ENCODE peak calls at places on chromosome 1, in eight cellular contexts. One of them, this sample, is unnamed. For H3K36me3, the result is how much of the 10 kb centered on the place peaks cover.

GRCh38 chr1:55375617-55376258 is 160.6 kb upstream of the USP24 start:
- ATAC-seq in lower lobe of right lung: peak
- ATAC-seq in PC-3: peak
- ATAC-seq in right lobe of liver: peak
- ATAC-seq in Panc1: peak
- ATAC-seq in heart left ventricle: no peak
- ATAC-seq in K562: peak
- ATAC-seq in psoas muscle: peak
- ATAC-seq in this sample: no peak

GRCh38 chr1:198771562-198772153 is 132.8 kb downstream of the PTPRC start:
- ATAC-seq in K562: peak
- ATAC-seq in right lobe of liver: no peak
- ATAC-seq in lower lobe of right lung: no peak
- ATAC-seq in psoas muscle: no peak
- ATAC-seq in Panc1: no peak
- ATAC-seq in PC-3: no peak
- ATAC-seq in heart left ventricle: no peak
- ATAC-seq in this sample: no peak

GRCh38 chr1:5949074-5949760 is 43.0 kb downstream of the NPHP4 start:
- ATAC-seq in lower lobe of right lung: no peak
- ATAC-seq in Panc1: no peak
- ATAC-seq in psoas muscle: no peak
- ATAC-seq in right lobe of liver: peak
- ATAC-seq in PC-3: peak
- ATAC-seq in K562: peak
- ATAC-seq in heart left ventricle: no peak
- ATAC-seq in this sample: no peak

GRCh38 chr1:182877842-182878241 is 38.7 kb downstream of the DHX9 start:
- ATAC-seq in PC-3: no peak
- ATAC-seq in psoas muscle: no peak
- ATAC-seq in right lobe of liver: no peak
- ATAC-seq in K562: no peak
- ATAC-seq in lower lobe of right lung: no peak
- ATAC-seq in Panc1: no peak
- ATAC-seq in heart left ventricle: no peak
- ATAC-seq in this sample: no peak

GRCh38 chr1:228830954-228831481 is 95.7 kb downstream of the RHOU start:
- ATAC-seq in psoas muscle: no peak
- ATAC-seq in right lobe of liver: peak
- ATAC-seq in heart left ventricle: no peak
- ATAC-seq in K562: no peak
- ATAC-seq in lower lobe of right lung: no peak
- ATAC-seq in Panc1: peak
- ATAC-seq in PC-3: peak
- ATAC-seq in this sample: no peak

GRCh38 chr1:42937836-42938595 is 20.7 kb downstream of the SLC2A1 start:
- ATAC-seq in PC-3: peak
- ATAC-seq in lower lobe of right lung: no peak
- ATAC-seq in right lobe of liver: no peak
- ATAC-seq in heart left ventricle: no peak
- ATAC-seq in K562: no peak
- ATAC-seq in psoas muscle: no peak
- ATAC-seq in Panc1: no peak
- ATAC-seq in this sample: no peak

GRCh38 chr1:39876136-39876535 is 7.2 kb downstream of the TRIT1 start:
- ATAC-seq in heart left ventricle: no peak
- ATAC-seq in right lobe of liver: no peak
- ATAC-seq in psoas muscle: no peak
- ATAC-seq in lower lobe of right lung: no peak
- ATAC-seq in K562: no peak
- ATAC-seq in PC-3: no peak
- ATAC-seq in Panc1: no peak
- ATAC-seq in this sample: no peak

GRCh38 chr1:246427611-246428010 is 79.5 kb downstream of the SMYD3 start:
- ATAC-seq in psoas muscle: no peak
- ATAC-seq in lower lobe of right lung: no peak
- ATAC-seq in Panc1: no peak
- ATAC-seq in heart left ventricle: no peak
- ATAC-seq in PC-3: peak
- ATAC-seq in K562: no peak
- ATAC-seq in right lobe of liver: no peak
- ATAC-seq in this sample: no peak

GRCh38 chr1:78223417-78224215 is 177.8 kb downstream of the GIPC2 start:
- ATAC-seq in right lobe of liver: peak
- ATAC-seq in K562: no peak
- ATAC-seq in heart left ventricle: no peak
- ATAC-seq in psoas muscle: no peak
- ATAC-seq in PC-3: no peak
- ATAC-seq in Panc1: no peak
- ATAC-seq in lower lobe of right lung: peak
- ATAC-seq in this sample: no peak

GRCh38 chr1:119286587-119287181 is 81.9 kb upstream of the HAO2 start:
- ATAC-seq in right lobe of liver: peak
- ATAC-seq in K562: peak
- ATAC-seq in Panc1: peak
- ATAC-seq in heart left ventricle: no peak
- ATAC-seq in PC-3: peak
- ATAC-seq in psoas muscle: peak
- ATAC-seq in lower lobe of right lung: no peak
- ATAC-seq in this sample: no peak

GRCh38 chr1:92537333-92537884 is 50.7 kb upstream of the GFI1 start:
- ATAC-seq in K562: no peak
- ATAC-seq in psoas muscle: no peak
- ATAC-seq in PC-3: no peak
- ATAC-seq in heart left ventricle: no peak
- ATAC-seq in lower lobe of right lung: no peak
- ATAC-seq in right lobe of liver: peak
- ATAC-seq in Panc1: no peak
- ATAC-seq in this sample: no peak

GRCh38 chr1:97986041-97987005 is 65.5 kb upstream of the DPYD start:
- ATAC-seq in heart left ventricle: no peak
- ATAC-seq in psoas muscle: no peak
- ATAC-seq in lower lobe of right lung: no peak
- ATAC-seq in Panc1: no peak
- ATAC-seq in PC-3: peak
- ATAC-seq in right lobe of liver: no peak
- ATAC-seq in K562: no peak
- ATAC-seq in this sample: no peak

GRCh38 chr1:31522556-31522845 is 53.8 kb upstream of the TINAGL1 start:
- ATAC-seq in psoas muscle: no peak
- ATAC-seq in right lobe of liver: no peak
- ATAC-seq in lower lobe of right lung: no peak
- ATAC-seq in Panc1: no peak
- ATAC-seq in heart left ventricle: no peak
- ATAC-seq in K562: no peak
- ATAC-seq in PC-3: no peak
- ATAC-seq in this sample: no peak

GRCh38 chr1:111227434-111227833 is at the start of gene CHI3L2:
- ATAC-seq in right lobe of liver: no peak
- ATAC-seq in heart left ventricle: no peak
- ATAC-seq in K562: no peak
- ATAC-seq in Panc1: no peak
- ATAC-seq in lower lobe of right lung: peak
- ATAC-seq in PC-3: no peak
- ATAC-seq in psoas muscle: peak
- ATAC-seq in this sample: peak

GRCh38 chr1:110548381-110548780 is 29.4 kb upstream of the KCNA10 start:
- ATAC-seq in PC-3: peak
- ATAC-seq in psoas muscle: no peak
- ATAC-seq in K562: peak
- ATAC-seq in lower lobe of right lung: no peak
- ATAC-seq in right lobe of liver: peak
- ATAC-seq in heart left ventricle: no peak
- ATAC-seq in Panc1: peak
- ATAC-seq in this sample: no peak

GRCh38 chr1:64839270-64839669 is 94.4 kb downstream of the RAVER2 start:
- ATAC-seq in Panc1: no peak
- ATAC-seq in psoas muscle: peak
- ATAC-seq in PC-3: no peak
- ATAC-seq in right lobe of liver: peak
- ATAC-seq in heart left ventricle: no peak
- ATAC-seq in K562: no peak
- ATAC-seq in lower lobe of right lung: no peak
- ATAC-seq in this sample: no peak

GRCh38 chr1:64836792-64837191 is 91.9 kb downstream of the RAVER2 start:
- ATAC-seq in PC-3: no peak
- ATAC-seq in K562: no peak
- ATAC-seq in Panc1: no peak
- ATAC-seq in right lobe of liver: no peak
- ATAC-seq in psoas muscle: no peak
- ATAC-seq in lower lobe of right lung: no peak
- ATAC-seq in heart left ventricle: no peak
- ATAC-seq in this sample: no peak

GRCh38 chr1:64838486-64838885 is 93.6 kb downstream of the RAVER2 start:
- ATAC-seq in PC-3: no peak
- ATAC-seq in Panc1: no peak
- ATAC-seq in lower lobe of right lung: no peak
- ATAC-seq in heart left ventricle: no peak
- ATAC-seq in K562: no peak
- ATAC-seq in psoas muscle: no peak
- ATAC-seq in right lobe of liver: peak
- ATAC-seq in this sample: no peak

GRCh38 chr1:64839732-64840405 is 95.0 kb downstream of the RAVER2 start:
- ATAC-seq in right lobe of liver: no peak
- ATAC-seq in PC-3: no peak
- ATAC-seq in lower lobe of right lung: no peak
- ATAC-seq in psoas muscle: peak
- ATAC-seq in heart left ventricle: no peak
- ATAC-seq in K562: no peak
- ATAC-seq in Panc1: no peak
- ATAC-seq in this sample: no peak

DNA sequence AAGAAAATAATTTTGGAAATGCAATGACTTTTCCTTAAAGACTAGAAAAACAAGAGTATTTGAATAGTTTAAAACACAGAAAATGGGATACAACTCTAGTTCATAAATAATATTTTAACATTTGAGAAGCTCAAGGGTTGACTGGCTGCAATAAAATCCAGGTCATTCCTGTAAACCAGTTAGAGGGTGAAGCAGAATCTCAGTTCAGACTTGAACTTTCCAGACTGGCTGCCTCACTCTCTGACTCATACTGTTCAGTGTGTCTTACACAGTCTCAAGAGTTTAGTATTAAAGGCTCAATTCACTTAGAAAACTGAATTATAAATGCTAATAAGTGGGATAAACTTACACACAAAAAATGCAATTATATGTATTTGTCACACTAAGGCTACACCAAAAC is 89.9 kb downstream of the RAVER2 start:
- ATAC-seq in K562: no peak
- ATAC-seq in heart left ventricle: no peak
- ATAC-seq in psoas muscle: peak
- ATAC-seq in PC-3: peak
- ATAC-seq in Panc1: no peak
- ATAC-seq in lower lobe of right lung: no peak
- ATAC-seq in right lobe of liver: no peak
- ATAC-seq in this sample: no peak
- H3K36me3 ChIP-seq in K562: half or more
- H3K36me3 ChIP-seq in heart left ventricle: half or more
- H3K36me3 ChIP-seq in psoas muscle: under half
- H3K36me3 ChIP-seq in PC-3: under half
- H3K36me3 ChIP-seq in Panc1: under half
- H3K36me3 ChIP-seq in lower lobe of right lung: half or more
- H3K36me3 ChIP-seq in right lobe of liver: half or more
- H3K36me3 ChIP-seq in this sample: under half

GRCh38 chr1:179092896-179093461 is 11.1 kb downstream of the TOR3A start:
- ATAC-seq in lower lobe of right lung: no peak
- ATAC-seq in psoas muscle: no peak
- ATAC-seq in right lobe of liver: no peak
- ATAC-seq in PC-3: no peak
- ATAC-seq in K562: no peak
- ATAC-seq in Panc1: no peak
- ATAC-seq in heart left ventricle: no peak
- ATAC-seq in this sample: no peak
- H3K36me3 ChIP-seq in lower lobe of right lung: half or more
- H3K36me3 ChIP-seq in psoas muscle: under half
- H3K36me3 ChIP-seq in right lobe of liver: under half
- H3K36me3 ChIP-seq in PC-3: under half
- H3K36me3 ChIP-seq in K562: half or more
- H3K36me3 ChIP-seq in Panc1: under half
- H3K36me3 ChIP-seq in heart left ventricle: half or more
- H3K36me3 ChIP-seq in this sample: half or more

GRCh38 chr1:1756661-1757421 is 21.4 kb downstream of the NADK start:
- ATAC-seq in heart left ventricle: no peak
- ATAC-seq in Panc1: no peak
- ATAC-seq in lower lobe of right lung: no peak
- ATAC-seq in right lobe of liver: no peak
- ATAC-seq in K562: no peak
- ATAC-seq in PC-3: no peak
- ATAC-seq in psoas muscle: no peak
- ATAC-seq in this sample: no peak

GRCh38 chr1:1754051-1754815 is 24.0 kb downstream of the NADK start:
- ATAC-seq in K562: no peak
- ATAC-seq in psoas muscle: no peak
- ATAC-seq in heart left ventricle: no peak
- ATAC-seq in lower lobe of right lung: no peak
- ATAC-seq in Panc1: no peak
- ATAC-seq in right lobe of liver: no peak
- ATAC-seq in PC-3: no peak
- ATAC-seq in this sample: no peak

GRCh38 chr1:1757422-1758058 is 20.7 kb downstream of the NADK start:
- ATAC-seq in PC-3: no peak
- ATAC-seq in K562: no peak
- ATAC-seq in psoas muscle: no peak
- ATAC-seq in lower lobe of right lung: no peak
- ATAC-seq in Panc1: no peak
- ATAC-seq in heart left ventricle: no peak
- ATAC-seq in right lobe of liver: peak
- ATAC-seq in this sample: no peak

GRCh38 chr1:1755426-1755825 is 22.8 kb downstream of the NADK start:
- ATAC-seq in right lobe of liver: no peak
- ATAC-seq in lower lobe of right lung: no peak
- ATAC-seq in K562: no peak
- ATAC-seq in PC-3: no peak
- ATAC-seq in Panc1: no peak
- ATAC-seq in psoas muscle: no peak
- ATAC-seq in heart left ventricle: no peak
- ATAC-seq in this sample: no peak

DNA sequence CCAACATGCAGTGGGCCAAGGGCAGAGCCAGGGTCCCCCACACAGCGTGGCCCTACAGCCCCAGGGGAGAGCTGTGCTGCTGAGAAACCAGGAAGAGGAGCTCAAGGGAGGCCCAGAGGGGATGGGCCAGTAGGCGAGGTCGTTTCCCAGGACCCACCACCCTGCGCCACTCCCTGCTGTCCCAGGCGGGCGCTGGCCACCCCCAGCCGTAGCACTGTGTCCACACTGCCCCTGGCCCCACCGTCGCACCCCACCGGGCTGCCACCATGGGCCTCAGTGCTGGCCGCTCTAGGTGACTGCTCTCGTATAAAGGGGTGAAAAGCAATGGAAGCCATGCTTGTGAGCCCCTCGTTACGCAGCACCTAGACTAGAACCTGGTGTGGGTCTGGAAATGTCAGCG is 22.4 kb downstream of the NADK start:
- ATAC-seq in right lobe of liver: no peak
- ATAC-seq in PC-3: no peak
- ATAC-seq in K562: no peak
- ATAC-seq in psoas muscle: no peak
- ATAC-seq in Panc1: no peak
- ATAC-seq in lower lobe of right lung: no peak
- ATAC-seq in heart left ventricle: no peak
- ATAC-seq in this sample: no peak
- H3K36me3 ChIP-seq in right lobe of liver: half or more
- H3K36me3 ChIP-seq in PC-3: half or more
- H3K36me3 ChIP-seq in K562: half or more
- H3K36me3 ChIP-seq in psoas muscle: under half
- H3K36me3 ChIP-seq in Panc1: under half
- H3K36me3 ChIP-seq in lower lobe of right lung: half or more
- H3K36me3 ChIP-seq in heart left ventricle: half or more
- H3K36me3 ChIP-seq in this sample: half or more

GRCh38 chr1:56511323-56511722 is 68.0 kb downstream of the PLPP3 start:
- ATAC-seq in right lobe of liver: no peak
- ATAC-seq in K562: no peak
- ATAC-seq in PC-3: no peak
- ATAC-seq in Panc1: no peak
- ATAC-seq in heart left ventricle: no peak
- ATAC-seq in lower lobe of right lung: peak
- ATAC-seq in psoas muscle: no peak
- ATAC-seq in this sample: no peak
- H3K36me3 ChIP-seq in right lobe of liver: under half
- H3K36me3 ChIP-seq in K562: under half
- H3K36me3 ChIP-seq in PC-3: half or more
- H3K36me3 ChIP-seq in Panc1: under half
- H3K36me3 ChIP-seq in heart left ventricle: under half
- H3K36me3 ChIP-seq in lower lobe of right lung: half or more
- H3K36me3 ChIP-seq in psoas muscle: under half
- H3K36me3 ChIP-seq in this sample: under half